ENCODE peak calls at places on chromosomes 11 and 22, in seven cellular contexts. G is GM06990, J is B cell, C is endothelial cell, N is LNCaP clone FGC, U is right lobe of liver, X is pancreas. S is an unnamed sample.
A peak's percentile ranks its signal among the peaks of the same experiment; 100 is the strongest.

GRCh38 chr11:10327254-10327653 is 22.4 kb downstream of the ADM start:
- DNase-seq in G (no peak), J (no peak), C (no peak), N (no peak), U (no peak), X (no peak), S (no peak)

GRCh38 chr22:31241936-31242335 is 29.8 kb downstream of the LIMK2 start:
- DNase-seq in G (no peak), J (no peak), C (no peak), N (no peak), U (no peak), X (no peak), S (no peak)

GRCh38 chr22:44142421-44143116 is 38.2 kb upstream of the PARVG start:
- DNase-seq in G (no peak), J (no peak), C (no peak), N (no peak), U (no peak), X (no peak), S (no peak)

GRCh38 chr22:27401321-27401720 is 400.2 kb downstream of the MN1 start:
- DNase-seq in G (no peak), J (no peak), C (no peak), N (no peak), U (no peak), X (no peak), S (no peak)

GRCh38 chr22:44085743-44086741 is 61.9 kb downstream of the PARVB start:
- DNase-seq in G (peak; percentile 34), J (peak; percentile 64), C (peak; percentile 39), N (peak; percentile 95), U (peak; percentile 50), X (no peak), S (peak; percentile 78)

GRCh38 chr11:130314184-130314748 is 451 bp downstream of the ZBTB44 start:
- DNase-seq in G (no peak), J (peak; percentile 83), C (peak; percentile 63), N (no peak), U (peak; percentile 83), X (peak; percentile 89), S (peak; percentile 83)

GRCh38 chr22:32018056-32018455 is 25.0 kb upstream of the SLC5A1 start:
- DNase-seq in G (no peak), J (no peak), C (no peak), N (no peak), U (no peak), X (no peak), S (no peak)

GRCh38 chr11:5696210-5696609 is 6.6 kb downstream of the TRIM22 start:
- DNase-seq in G (no peak), J (no peak), C (no peak), N (no peak), U (no peak), X (no peak), S (no peak)

GRCh38 chr22:46738961-46739870 is 1.2 kb upstream of the CERK start:
- DNase-seq in G (peak; percentile 48), J (peak; percentile 67), C (no peak), N (no peak), U (no peak), X (no peak), S (peak; percentile 61)

GRCh38 chr22:21945453-21946261 is 7.0 kb downstream of the PPM1F start:
- DNase-seq in G (no peak), J (no peak), C (no peak), N (no peak), U (no peak), X (no peak), S (no peak)

GRCh38 chr11:128624269-128625170 is 37.2 kb upstream of the ETS1 start:
- DNase-seq in G (peak; percentile 77), J (peak; percentile 87), C (no peak), N (no peak), U (peak; percentile 84), X (peak; percentile 67), S (peak; percentile 67)

GRCh38 chr11:43943357-43943930 is 1.0 kb downstream of the C11orf96 start:
- DNase-seq in G (no peak), J (no peak), C (peak; percentile 20), N (no peak), U (no peak), X (peak; percentile 64), S (peak; percentile 41)

GRCh38 chr22:44550666-44551491 is 52.8 kb upstream of the RTL6 start:
- DNase-seq in G (peak; percentile 57), J (no peak), C (peak; percentile 17), N (peak; percentile 67), U (peak; percentile 59), X (peak; percentile 57), S (peak; percentile 59)

GRCh38 chr11:112453601-112454577 is 193.2 kb upstream of the PLET1 start:
- DNase-seq in G (no peak), J (peak; percentile 9), C (peak; percentile 51), N (peak; percentile 27), U (peak; percentile 35), X (no peak), S (peak; percentile 40)

GRCh38 chr11:129283141-129283540 is 91.0 kb upstream of the ARHGAP32 start:
- DNase-seq in G (no peak), J (no peak), C (no peak), N (no peak), U (no peak), X (no peak), S (no peak)

GRCh38 chr11:105489431-105489830 is 120.4 kb upstream of the GRIA4 start:
- DNase-seq in G (no peak), J (no peak), C (no peak), N (no peak), U (no peak), X (no peak), S (no peak)

GRCh38 chr22:31218565-31219262 is 6.6 kb downstream of the LIMK2 start:
- DNase-seq in G (no peak), J (no peak), C (no peak), N (no peak), U (no peak), X (no peak), S (no peak)

GRCh38 chr11:103699216-103699615 is 337.2 kb upstream of the DDI1 start:
- DNase-seq in G (no peak), J (no peak), C (no peak), N (no peak), U (no peak), X (no peak), S (no peak)
- TF ChIP-seq CTCF in G (no peak), J (no peak), C (no peak), N (peak; percentile 15), U (no peak), X (no peak), S (no peak)

GRCh38 chr11:109644158-109644557 is 222.2 kb downstream of the C11orf87 start:
- DNase-seq in G (no peak), J (no peak), C (no peak), N (no peak), U (no peak), X (no peak), S (no peak)

GRCh38 chr11:109641549-109641948 is 219.6 kb downstream of the C11orf87 start:
- DNase-seq in G (no peak), J (no peak), C (peak; percentile 46), N (no peak), U (no peak), X (no peak), S (no peak)
- TF ChIP-seq CTCF in G (no peak), J (no peak), C (no peak), N (peak; percentile 31), U (no peak), X (no peak), S (peak; percentile 16)

GRCh38 chr11:57781529-57781943 is 19.9 kb downstream of the CTNND1 start:
- DNase-seq in G (no peak), J (no peak), C (no peak), N (peak; percentile 91), U (no peak), X (peak; percentile 72), S (no peak)

GRCh38 chr11:57778318-57779037 is 16.9 kb downstream of the CTNND1 start:
- DNase-seq in G (no peak), J (no peak), C (peak; percentile 76), N (peak; percentile 88), U (peak; percentile 92), X (peak; percentile 81), S (no peak)

GRCh38 chr11:57777969-57778317 is 16.3 kb downstream of the CTNND1 start:
- DNase-seq in G (no peak), J (no peak), C (no peak), N (no peak), U (peak; percentile 41), X (no peak), S (no peak)

GRCh38 chr11:57776577-57776976 is 15.0 kb downstream of the CTNND1 start:
- DNase-seq in G (no peak), J (no peak), C (no peak), N (no peak), U (no peak), X (no peak), S (no peak)

GRCh38 chr11:57779275-57779674 is 17.7 kb downstream of the CTNND1 start:
- DNase-seq in G (no peak), J (no peak), C (no peak), N (no peak), U (no peak), X (no peak), S (no peak)
- TF ChIP-seq CTCF in G (no peak), J (no peak), C (no peak), N (no peak), U (peak; percentile 15), X (no peak), S (no peak)

DNA sequence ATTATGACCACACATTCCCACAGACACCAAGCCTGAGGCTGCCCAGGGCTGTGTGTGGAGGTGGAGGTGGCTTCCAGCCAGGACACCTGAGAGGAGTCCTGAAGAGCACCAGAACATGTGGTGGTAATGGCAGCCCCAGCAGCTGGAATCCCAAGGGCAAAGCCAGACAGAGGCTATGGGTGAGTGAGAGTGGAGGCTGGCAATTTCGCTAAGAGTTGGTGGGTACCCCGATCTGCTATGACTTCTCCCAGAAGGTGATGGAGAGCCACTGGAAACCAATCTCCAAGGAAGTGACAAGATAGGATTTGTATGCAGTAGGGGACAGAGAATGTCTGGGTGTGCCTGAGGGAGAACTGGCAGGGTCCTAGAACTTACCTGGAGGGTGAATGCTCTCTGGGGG is 69.3 kb upstream of the CLTCL1 start:
- DNase-seq in G (no peak), J (no peak), C (no peak), N (no peak), U (no peak), X (no peak), S (no peak)
- TF ChIP-seq CTCF in G (no peak), J (no peak), C (no peak), N (no peak), U (no peak), X (no peak), S (no peak)

GRCh38 chr22:33090836-33091235 is 32.7 kb upstream of the SYN3 start:
- DNase-seq in G (no peak), J (no peak), C (no peak), N (no peak), U (no peak), X (no peak), S (no peak)
- TF ChIP-seq CTCF in G (no peak), J (no peak), C (no peak), N (no peak), U (no peak), X (no peak), S (no peak)

DNA sequence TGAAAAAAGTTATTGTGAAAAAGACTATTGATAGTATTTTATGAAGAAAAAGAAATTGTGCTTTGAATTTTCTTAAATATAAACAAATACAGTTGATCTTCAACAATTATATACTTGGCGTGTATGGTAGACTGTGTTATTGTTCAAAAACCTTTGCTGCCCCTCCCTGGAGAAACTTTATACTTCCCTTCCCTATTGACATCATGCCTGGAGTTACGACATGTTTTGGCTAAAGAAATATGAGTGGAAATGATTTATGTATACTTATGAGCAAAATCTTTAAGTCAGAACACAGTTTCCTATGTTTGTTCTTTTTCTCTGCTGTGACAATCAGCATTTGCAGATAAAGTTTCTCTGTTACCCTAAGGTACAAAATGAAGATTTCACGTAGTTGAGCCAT is 243.8 kb downstream of the TMEM135 start:
- DNase-seq in G (no peak), J (no peak), C (no peak), N (no peak), U (no peak), X (no peak), S (no peak)
- TF ChIP-seq CTCF in G (no peak), J (no peak), C (no peak), N (peak; percentile 53), U (peak; percentile 20), X (no peak), S (no peak)